ENCODE peak calls at places on chromosomes 2 and 18, in five cellular contexts. U is HCT116; T is sigmoid colon; Q is CD4-positive, CD25-positive, alpha-beta regulatory T cell; L is Peyer's patch. P is an unnamed sample.

GRCh38 chr2:160583162-160583522 is 89.5 kb upstream of the RBMS1 start:
- DNase-seq in Q (no peak), U (no peak), L (no peak), T (no peak), P (no peak)

GRCh38 chr2:207926133-207927076 is 98.9 kb downstream of the PLEKHM3 start:
- DNase-seq in U (no peak), Q (no peak), T (peak), L (no peak), P (no peak)

GRCh38 chr2:58701688-58702301 is 460.7 kb upstream of the FANCL start:
- DNase-seq in Q (no peak), U (no peak), L (no peak), T (no peak), P (no peak)

GRCh38 chr18:6406075-6406909 is 8.4 kb downstream of the L3MBTL4 start:
- DNase-seq in L (no peak), U (no peak), T (no peak), Q (no peak), P (no peak)

GRCh38 chr2:55099493-55099877 is 49.2 kb upstream of the RTN4 start:
- DNase-seq in L (no peak), T (no peak), Q (no peak), U (no peak), P (no peak)

GRCh38 chr18:47883771-47884413 is 46.6 kb downstream of the SMAD2 start:
- DNase-seq in L (no peak), Q (no peak), T (no peak), U (no peak), P (no peak)

GRCh38 chr2:234961784-234962183 is 10.0 kb downstream of the SH3BP4 start:
- DNase-seq in Q (no peak), L (no peak), T (no peak), U (no peak), P (peak)

GRCh38 chr2:38533180-38533579 is 69.5 kb downstream of the HNRNPLL start:
- DNase-seq in T (peak), U (no peak), L (peak), Q (no peak), P (no peak)

GRCh38 chr2:224922142-224922727 is 120.0 kb downstream of the DOCK10 start:
- DNase-seq in T (no peak), Q (no peak), U (no peak), L (peak), P (no peak)

GRCh38 chr2:128359841-128360240 is 41.2 kb upstream of the HS6ST1 start:
- DNase-seq in U (no peak), L (no peak), Q (no peak), T (no peak), P (peak)

GRCh38 chr18:26963292-26963691 is 97.8 kb upstream of the AQP4 start:
- DNase-seq in U (no peak), Q (no peak), L (no peak), T (no peak), P (no peak)

GRCh38 chr2:134281815-134282419 is 28.0 kb downstream of the MGAT5 start:
- DNase-seq in U (no peak), Q (no peak), L (no peak), T (no peak), P (no peak)

GRCh38 chr2:134278546-134278945 is 24.7 kb downstream of the MGAT5 start:
- DNase-seq in U (no peak), T (no peak), Q (no peak), L (no peak), P (no peak)

GRCh38 chr2:134280726-134281125 is 26.9 kb downstream of the MGAT5 start:
- DNase-seq in T (no peak), L (no peak), U (no peak), Q (no peak), P (no peak)

GRCh38 chr2:134279417-134279816 is 25.5 kb downstream of the MGAT5 start:
- DNase-seq in T (no peak), U (no peak), Q (no peak), L (no peak), P (no peak)

GRCh38 chr2:134280231-134280630 is 26.4 kb downstream of the MGAT5 start:
- DNase-seq in T (no peak), L (no peak), Q (no peak), U (no peak), P (no peak)
- H3K27ac ChIP-seq in T (no peak), L (no peak), Q (no peak), U (no peak), P (no peak)

DNA sequence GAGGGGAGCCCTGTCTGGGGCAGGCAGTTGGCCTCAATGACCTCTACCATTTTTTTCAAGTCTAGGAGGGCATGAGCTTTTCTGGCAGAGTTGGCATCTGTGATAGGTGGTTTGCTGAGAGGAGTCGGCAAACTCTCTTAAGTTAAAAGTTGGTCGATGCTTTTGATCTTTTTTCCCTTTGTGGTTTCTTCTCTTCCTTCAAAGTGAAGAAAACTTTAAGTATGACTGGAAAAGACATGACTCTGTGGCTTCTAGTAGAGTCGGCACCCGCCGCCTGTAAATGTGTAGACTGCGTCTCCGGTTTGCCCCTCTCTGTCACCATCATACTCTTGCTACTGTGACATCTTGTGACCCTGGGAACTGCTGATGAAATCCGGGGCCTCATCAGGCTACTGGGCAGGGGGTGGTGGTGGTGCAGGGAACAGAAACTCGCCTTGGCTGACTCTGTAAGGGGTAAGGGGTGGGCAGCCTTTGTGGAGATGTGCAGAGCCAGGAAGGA is 21.1 kb downstream of the INPP5D start:
- DNase-seq in Q (peak), L (peak), U (no peak), T (no peak), P (peak)
- H3K4me3 ChIP-seq in Q (peak), L (no peak), U (no peak), T (no peak), P (no peak)

DNA sequence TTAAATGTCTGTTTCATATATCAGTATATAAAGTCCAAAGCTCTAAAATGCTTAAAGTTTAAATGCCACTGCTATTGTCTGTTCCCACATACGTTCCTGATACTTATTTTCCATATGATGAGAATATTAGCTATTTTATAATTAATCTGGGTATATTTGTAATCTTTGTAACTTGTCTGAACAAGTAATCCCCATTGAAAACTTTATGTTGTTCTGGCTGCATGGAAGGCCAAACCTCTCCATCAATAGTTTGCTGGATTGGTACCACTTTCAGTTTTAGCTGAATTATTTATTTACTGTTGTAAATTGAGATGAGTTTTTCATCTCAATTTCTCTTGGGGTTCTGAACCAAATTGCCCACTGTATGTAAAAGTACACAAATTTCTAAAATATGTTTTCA is 1.5 kb downstream of the MBD5 start:
- DNase-seq in U (no peak), Q (no peak), L (no peak), T (no peak), P (no peak)
- H3K27ac ChIP-seq in U (no peak), Q (peak), L (peak), T (peak), P (no peak)

GRCh38 chr2:239246723-239247122 is 154.1 kb downstream of the HDAC4 start:
- DNase-seq in U (peak), Q (no peak), L (no peak), T (peak), P (peak)
- H3K4me3 ChIP-seq in U (peak), Q (no peak), L (peak), T (no peak), P (peak)

GRCh38 chr2:67600946-67601345 is 203.8 kb downstream of the ETAA1 start:
- DNase-seq in L (no peak), T (no peak), Q (no peak), U (no peak), P (no peak)
- H3K27ac ChIP-seq in L (no peak), T (no peak), Q (no peak), U (no peak), P (no peak)

GRCh38 chr2:177393824-177394614 is 1.4 kb downstream of the AGPS start:
- DNase-seq in L (no peak), U (no peak), T (no peak), Q (no peak), P (no peak)
- H3K4me3 ChIP-seq in L (peak), U (peak), T (peak), Q (peak), P (peak)

GRCh38 chr2:37180640-37181039 is 7.8 kb downstream of the SULT6B1 start:
- DNase-seq in T (no peak), U (no peak), Q (no peak), L (no peak), P (no peak)
- H3K27ac ChIP-seq in T (no peak), U (no peak), Q (no peak), L (no peak), P (no peak)

DNA sequence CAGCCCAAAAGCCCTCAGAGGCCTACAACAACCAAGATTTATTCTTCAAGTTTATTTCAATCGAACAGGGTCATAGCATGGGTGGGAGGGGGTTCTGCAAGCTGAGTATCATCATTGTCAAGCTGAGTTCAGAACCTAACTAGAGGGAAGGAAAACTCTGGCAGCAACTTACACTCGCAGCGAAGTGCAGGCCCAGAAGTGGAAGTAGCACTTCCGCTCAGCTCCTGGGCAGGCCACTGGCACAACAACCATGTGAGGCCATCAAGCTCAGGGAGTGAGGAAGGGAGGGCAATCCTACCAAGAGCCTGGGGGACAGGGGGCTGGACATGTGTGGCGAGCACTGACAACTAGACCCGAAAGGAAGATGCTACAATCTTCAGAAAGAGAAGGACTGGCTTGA is 4.8 kb downstream of the UXS1 start:
- DNase-seq in T (no peak), L (no peak), U (no peak), Q (no peak), P (no peak)
- H3K4me3 ChIP-seq in T (no peak), L (no peak), U (no peak), Q (peak), P (no peak)

P was measured in suprapubic skin.